ENCODE peak calls at places on chromosomes 4 and X, in seven cellular contexts. C is right lobe of liver, U is IMR-90, H is suprapubic skin, P is K562, L is ovary, Y is heart left ventricle. W is an unnamed sample. For H3K36me3, the result is how much of the 10 kb centered on the place peaks cover.

GRCh38 chr4:138567696-138568095 is 325.5 kb upstream of the SLC7A11 start:
- DNase-seq in H (no peak), Y (no peak), L (no peak), C (no peak), P (no peak), U (peak), W (no peak)

GRCh38 chr4:7068279-7068842 is 497 bp upstream of the GRPEL1 start:
- DNase-seq in C (no peak), U (no peak), P (no peak), H (peak), Y (no peak), L (no peak), W (no peak)

GRCh38 chr4:130424211-130424610 is 1328.3 kb downstream of the C4orf33 start:
- DNase-seq in L (no peak), P (no peak), U (no peak), Y (no peak), C (no peak), H (no peak), W (no peak)

GRCh38 chrX:21509912-21510311 is 135.7 kb downstream of the CNKSR2 start:
- DNase-seq in Y (no peak), L (no peak), H (no peak), C (no peak), P (no peak), U (peak), W (no peak)

GRCh38 chr4:98113005-98113404 is 30.3 kb downstream of the STPG2 start:
- DNase-seq in L (no peak), H (no peak), Y (peak), P (no peak), U (peak), C (no peak), W (no peak)

GRCh38 chr4:82786004-82786400 is 12.6 kb downstream of the SCD5 start:
- DNase-seq in Y (no peak), H (no peak), L (no peak), P (no peak), C (no peak), U (no peak), W (no peak)

GRCh38 chrX:37912797-37913196 is 65.4 kb upstream of the DYNLT3 start:
- DNase-seq in C (no peak), U (no peak), H (no peak), P (no peak), L (no peak), Y (no peak), W (no peak)

GRCh38 chr4:151700566-151701316 is 60.1 kb downstream of the GATB start:
- DNase-seq in Y (no peak), P (no peak), C (no peak), U (no peak), L (no peak), H (no peak), W (no peak)

GRCh38 chr4:158810487-158811215 is 41.8 kb downstream of the FNIP2 start:
- DNase-seq in L (peak), U (peak), P (no peak), C (no peak), H (no peak), Y (peak), W (peak)

GRCh38 chr4:53907772-53908171 is 156.6 kb downstream of the CHIC2 start:
- DNase-seq in U (no peak), L (no peak), P (no peak), H (no peak), Y (no peak), C (no peak), W (no peak)

GRCh38 chrX:74383611-74384010 is 37.7 kb upstream of the SLC16A2 start:
- DNase-seq in P (no peak), L (peak), C (peak), Y (no peak), U (peak), H (no peak), W (no peak)

GRCh38 chrX:141405878-141406492 is 163.7 kb upstream of the SPANXC start:
- DNase-seq in U (peak), L (no peak), Y (no peak), C (no peak), P (no peak), H (no peak), W (no peak)

GRCh38 chr4:74624351-74625151 is 169.8 kb downstream of the BTC start:
- DNase-seq in U (peak), Y (no peak), C (no peak), H (no peak), P (no peak), L (no peak), W (no peak)

GRCh38 chr4:37793562-37793961 is 32.9 kb upstream of the PGM2 start:
- DNase-seq in Y (no peak), L (no peak), P (no peak), U (peak), C (no peak), H (no peak), W (no peak)

GRCh38 chrX:148915474-148915873 is 415.1 kb downstream of the AFF2 start:
- DNase-seq in H (no peak), U (no peak), Y (no peak), P (no peak), L (no peak), C (no peak), W (no peak)

GRCh38 chrX:139327355-139327754 is 203.2 kb upstream of the F9 start:
- DNase-seq in Y (no peak), U (no peak), L (no peak), P (no peak), H (no peak), C (no peak), W (no peak)

GRCh38 chr4:76923619-76924357 is 25.8 kb upstream of the SEPTIN11 start:
- DNase-seq in L (no peak), Y (no peak), H (no peak), U (no peak), P (no peak), C (no peak), W (no peak)

GRCh38 chr4:137955615-137956014 is 286.5 kb downstream of the SLC7A11 start:
- DNase-seq in H (no peak), Y (no peak), L (no peak), C (no peak), P (no peak), U (no peak), W (no peak)

GRCh38 chr4:42923431-42923830 is 30.9 kb downstream of the GRXCR1 start:
- DNase-seq in P (no peak), C (no peak), U (no peak), L (no peak), Y (no peak), H (no peak), W (no peak)

DNA sequence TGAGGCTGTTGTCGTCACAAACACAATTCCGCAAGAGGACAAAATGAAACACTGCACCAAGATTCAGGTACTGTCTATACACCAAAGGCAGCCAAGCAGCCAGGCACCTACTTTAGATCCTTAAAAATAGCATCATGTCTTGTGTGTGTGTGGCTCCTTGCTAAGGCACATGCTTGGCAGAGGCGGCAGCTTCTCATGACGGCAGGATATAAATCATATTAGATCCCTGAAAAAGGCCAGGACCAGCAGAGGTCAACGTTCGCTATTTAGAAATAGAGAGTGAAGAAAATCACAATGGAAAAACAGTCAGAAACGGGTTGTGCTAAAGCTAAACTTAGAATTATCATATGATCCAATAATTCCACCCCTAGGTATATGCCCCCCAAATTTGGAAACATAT is 29.5 kb downstream of the PRPS2 start:
- DNase-seq in L (no peak), P (no peak), Y (no peak), H (no peak), C (no peak), U (no peak), W (no peak)
- H3K36me3 ChIP-seq in L (under half), P (half or more), Y (under half), H (under half), C (under half), U (under half), W (under half)

GRCh38 chr4:40550900-40551546 is 78.6 kb downstream of the RBM47 start:
- DNase-seq in L (no peak), Y (no peak), H (no peak), C (no peak), P (peak), U (peak), W (peak)
- H3K4me3 ChIP-seq in L (no peak), Y (peak), H (peak), C (peak), P (no peak), U (peak), W (peak)

GRCh38 chr4:173167793-173168395 is 717 bp upstream of the GALNT7 start:
- DNase-seq in H (peak), L (peak), U (peak), C (peak), P (peak), Y (no peak), W (no peak)
- TF ChIP-seq POLR2A in H (no peak), L (no peak), U (no peak), C (no peak), P (no peak), Y (no peak), W (peak)

GRCh38 chrX:46757052-46757451 is 1.9 kb downstream of the SLC9A7 start:
- DNase-seq in H (no peak), P (no peak), Y (no peak), C (no peak), L (no peak), U (no peak), W (no peak)
- H3K36me3 ChIP-seq in H (under half), P (under half), Y (under half), C (under half), L (under half), U (under half), W (under half)

GRCh38 chr4:162164881-162165528 is 1.2 kb upstream of the FSTL5 start:
- DNase-seq in H (no peak), U (no peak), P (no peak), C (no peak), Y (no peak), L (no peak), W (no peak)

GRCh38 chr4:162162672-162163071 is 1.1 kb downstream of the FSTL5 start:
- DNase-seq in L (no peak), Y (no peak), P (no peak), H (no peak), U (no peak), C (no peak), W (no peak)

DNA sequence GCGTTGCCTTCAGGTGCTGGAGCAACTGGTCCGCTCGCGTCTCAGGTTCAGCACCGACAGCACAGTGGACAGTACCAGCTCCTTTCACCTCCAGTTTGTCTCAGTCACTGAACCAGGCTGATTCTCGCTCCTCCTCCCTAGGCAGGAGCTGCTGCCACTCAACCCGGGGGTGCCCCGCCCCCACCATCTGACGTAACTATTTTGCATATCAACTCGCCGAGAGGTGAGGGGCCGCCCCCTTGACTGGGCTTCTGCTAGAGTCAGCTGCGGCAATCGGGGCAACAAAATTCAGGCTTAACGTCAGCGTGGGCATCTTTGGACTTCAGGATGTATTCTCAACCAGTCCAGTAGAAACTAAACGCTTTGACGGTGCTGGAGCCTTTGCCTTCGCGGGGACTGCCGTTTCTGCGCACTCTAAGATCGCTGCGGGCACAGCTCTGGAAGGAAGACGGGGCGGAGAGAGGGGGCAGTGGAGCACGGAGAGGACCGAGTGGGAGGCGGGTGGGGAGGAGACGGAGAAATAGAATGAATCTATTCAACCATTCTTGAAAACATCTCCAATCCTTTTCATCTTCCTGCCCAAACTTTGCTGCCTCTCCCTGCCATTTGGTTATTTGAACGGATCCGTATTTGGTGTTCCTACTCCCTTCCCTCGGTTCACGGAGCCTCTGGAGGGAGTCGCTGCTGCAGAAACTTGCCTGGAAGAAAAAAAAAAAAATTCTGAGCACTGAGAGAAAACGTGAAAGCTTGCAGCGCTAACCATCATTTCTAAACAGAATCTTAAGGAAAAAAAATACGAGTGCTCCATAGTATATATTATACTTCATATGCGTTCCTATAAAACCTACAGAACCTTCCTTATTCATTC is at the start of gene FSTL5:
- DNase-seq in U (peak), Y (peak), P (peak), H (no peak), C (peak), L (peak), W (no peak)
- H3K4me3 ChIP-seq in U (no peak), Y (peak), P (no peak), H (peak), C (no peak), L (no peak), W (no peak)